ENCODE peak calls at places on chromosomes 5 and 9, in four cellular contexts. B, M, J and Z are unnamed samples.

GRCh38 chr5:160450164-160450932 is 28.7 kb downstream of the PTTG1 start:
- DNase-seq in B (no peak), M (no peak), J (no peak), Z (no peak)

GRCh38 chr5:78560000-78560399 is 88.6 kb downstream of the LHFPL2 start:
- DNase-seq in B (no peak), M (no peak), J (no peak), Z (no peak)

GRCh38 chr9:136828474-136829140 is 13.7 kb upstream of the AJM1 start:
- DNase-seq in B (no peak), M (no peak), J (no peak), Z (no peak)

GRCh38 chr9:130713286-130713975 is 19.9 kb downstream of the EXOSC2 start:
- DNase-seq in B (peak), M (peak), J (no peak), Z (no peak)

GRCh38 chr9:132410642-132411041 is 631 bp downstream of the CFAP77 start:
- DNase-seq in B (no peak), M (no peak), J (no peak), Z (no peak)

GRCh38 chr5:89628876-89629635 is 746.1 kb upstream of the MEF2C start:
- DNase-seq in B (no peak), M (no peak), J (no peak), Z (no peak)

GRCh38 chr5:107669543-107670027 is 1.2 kb downstream of the EFNA5 start:
- DNase-seq in B (peak), M (no peak), J (no peak), Z (no peak)

GRCh38 chr9:119368681-119369581 is at the start of gene BRINP1:
- DNase-seq in B (no peak), M (no peak), J (no peak), Z (no peak)

GRCh38 chr9:115556432-115556831 is 438.5 kb upstream of the TNC start:
- DNase-seq in B (no peak), M (no peak), J (no peak), Z (no peak)

GRCh38 chr5:123735384-123735783 is 223.4 kb downstream of the CSNK1G3 start:
- DNase-seq in B (no peak), M (no peak), J (no peak), Z (peak)

GRCh38 chr9:92384373-92384772 is 20.0 kb downstream of the OGN start:
- DNase-seq in B (no peak), M (no peak), J (no peak), Z (peak)

GRCh38 chr5:157351386-157352089 is 85.6 kb downstream of the CYFIP2 start:
- DNase-seq in B (no peak), M (no peak), J (no peak), Z (no peak)

GRCh38 chr5:151198861-151199260 is 25.0 kb downstream of the CCDC69 start:
- DNase-seq in B (no peak), M (no peak), J (no peak), Z (no peak)

GRCh38 chr5:167998148-167998767 is 293.2 kb upstream of the WWC1 start:
- DNase-seq in B (no peak), M (no peak), J (no peak), Z (no peak)

GRCh38 chr5:171207256-171207866 is 101.7 kb upstream of the TLX3 start:
- DNase-seq in B (no peak), M (peak), J (peak), Z (peak)

GRCh38 chr9:135758056-135758455 is 56.1 kb downstream of the KCNT1 start:
- DNase-seq in B (no peak), M (no peak), J (no peak), Z (no peak)

GRCh38 chr5:62982348-62982747 is 403.7 kb downstream of the LRRC70 start:
- DNase-seq in B (no peak), M (peak), J (no peak), Z (no peak)

GRCh38 chr9:113614843-113615648 is 151.5 kb downstream of the RGS3 start:
- DNase-seq in B (peak), M (peak), J (no peak), Z (no peak)

GRCh38 chr5:160802567-160802966 is 49.4 kb downstream of the ATP10B start:
- DNase-seq in B (no peak), M (no peak), J (no peak), Z (peak)

GRCh38 chr9:36632892-36633291 is 60.2 kb downstream of the MELK start:
- DNase-seq in B (no peak), M (no peak), J (no peak), Z (peak)

GRCh38 chr9:104900871-104901270 is 27.1 kb downstream of the ABCA1 start:
- DNase-seq in B (no peak), M (no peak), J (no peak), Z (peak)

GRCh38 chr5:96997265-96997859 is 61.5 kb downstream of the LNPEP start:
- DNase-seq in B (no peak), M (peak), J (peak), Z (peak)

GRCh38 chr5:68251386-68251785 is 35.8 kb downstream of the PIK3R1 start:
- DNase-seq in B (peak), M (no peak), J (no peak), Z (peak)

GRCh38 chr5:159412284-159413046 is 82.2 kb upstream of the IL12B start:
- DNase-seq in B (no peak), M (no peak), J (peak), Z (peak)

GRCh38 chr5:171945476-171945875 is 61.0 kb downstream of the FBXW11 start:
- DNase-seq in B (no peak), M (no peak), J (no peak), Z (peak)

GRCh38 chr5:58012103-58012502 is 447.8 kb downstream of the PLK2 start:
- DNase-seq in B (no peak), M (no peak), J (no peak), Z (no peak)

GRCh38 chr9:131645078-131645776 is 94.6 kb downstream of the RAPGEF1 start:
- DNase-seq in B (peak), M (no peak), J (no peak), Z (no peak)

GRCh38 chr5:103744159-103744558 is 181.6 kb upstream of the NUDT12 start:
- DNase-seq in B (no peak), M (no peak), J (no peak), Z (peak)
- H3K4me3 ChIP-seq in B (no peak), M (no peak), J (no peak), Z (no peak)

DNA sequence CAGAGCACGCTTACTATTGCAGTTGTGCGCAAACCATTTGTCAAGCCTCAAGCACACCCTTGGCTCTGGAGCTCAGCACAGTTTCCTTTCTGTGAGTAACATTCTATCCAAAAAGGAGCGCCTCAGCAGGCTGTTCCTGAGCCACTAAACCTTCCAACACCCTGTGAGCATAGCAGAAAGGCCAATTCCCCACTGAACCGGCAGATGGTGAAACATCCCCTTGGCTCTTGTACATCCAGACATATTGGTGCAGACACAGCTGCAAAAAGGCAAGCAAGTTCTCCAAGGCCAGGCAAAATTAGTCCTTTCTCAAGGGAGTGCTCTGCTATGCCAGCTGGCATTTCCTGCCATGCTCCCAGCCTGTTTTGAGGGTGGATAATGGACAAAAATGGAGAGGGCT is 44.1 kb upstream of the CEMIP2 start:
- DNase-seq in B (peak), M (no peak), J (no peak), Z (no peak)
- TF ChIP-seq CTCF in B (peak), M (no peak), J (no peak), Z (no peak)

GRCh38 chr5:135705230-135705631 is 126.4 kb upstream of the CXCL14 start:
- DNase-seq in B (no peak), M (no peak), J (no peak), Z (peak)
- H3K4me3 ChIP-seq in B (no peak), M (no peak), J (no peak), Z (no peak)

GRCh38 chr9:125261501-125262216 is at the start of gene GAPVD1:
- DNase-seq in B (peak), M (peak), J (peak), Z (peak)
- TF ChIP-seq CTCF in B (peak), M (peak), J (peak), Z (peak)

GRCh38 chr5:75052461-75053285 is at the start of gene GCNT4:
- DNase-seq in B (peak), M (peak), J (no peak), Z (no peak)

GRCh38 chr5:75049581-75050274 is 2.6 kb downstream of the GCNT4 start:
- DNase-seq in B (peak), M (peak), J (peak), Z (peak)

GRCh38 chr5:75050415-75050814 is 1.9 kb downstream of the GCNT4 start:
- DNase-seq in B (no peak), M (no peak), J (no peak), Z (no peak)

GRCh38 chr5:75053286-75054109 is 1.1 kb upstream of the GCNT4 start:
- DNase-seq in B (peak), M (peak), J (no peak), Z (peak)

GRCh38 chr5:75051217-75051751 is 1.1 kb downstream of the GCNT4 start:
- DNase-seq in B (no peak), M (no peak), J (no peak), Z (no peak)
- H3K4me3 ChIP-seq in B (peak), M (no peak), J (no peak), Z (no peak)

GRCh38 chr9:95003694-95004451 is 277.4 kb downstream of the AOPEP start:
- DNase-seq in B (peak), M (peak), J (no peak), Z (no peak)
- TF ChIP-seq CTCF in B (peak), M (peak), J (no peak), Z (no peak)

DNA sequence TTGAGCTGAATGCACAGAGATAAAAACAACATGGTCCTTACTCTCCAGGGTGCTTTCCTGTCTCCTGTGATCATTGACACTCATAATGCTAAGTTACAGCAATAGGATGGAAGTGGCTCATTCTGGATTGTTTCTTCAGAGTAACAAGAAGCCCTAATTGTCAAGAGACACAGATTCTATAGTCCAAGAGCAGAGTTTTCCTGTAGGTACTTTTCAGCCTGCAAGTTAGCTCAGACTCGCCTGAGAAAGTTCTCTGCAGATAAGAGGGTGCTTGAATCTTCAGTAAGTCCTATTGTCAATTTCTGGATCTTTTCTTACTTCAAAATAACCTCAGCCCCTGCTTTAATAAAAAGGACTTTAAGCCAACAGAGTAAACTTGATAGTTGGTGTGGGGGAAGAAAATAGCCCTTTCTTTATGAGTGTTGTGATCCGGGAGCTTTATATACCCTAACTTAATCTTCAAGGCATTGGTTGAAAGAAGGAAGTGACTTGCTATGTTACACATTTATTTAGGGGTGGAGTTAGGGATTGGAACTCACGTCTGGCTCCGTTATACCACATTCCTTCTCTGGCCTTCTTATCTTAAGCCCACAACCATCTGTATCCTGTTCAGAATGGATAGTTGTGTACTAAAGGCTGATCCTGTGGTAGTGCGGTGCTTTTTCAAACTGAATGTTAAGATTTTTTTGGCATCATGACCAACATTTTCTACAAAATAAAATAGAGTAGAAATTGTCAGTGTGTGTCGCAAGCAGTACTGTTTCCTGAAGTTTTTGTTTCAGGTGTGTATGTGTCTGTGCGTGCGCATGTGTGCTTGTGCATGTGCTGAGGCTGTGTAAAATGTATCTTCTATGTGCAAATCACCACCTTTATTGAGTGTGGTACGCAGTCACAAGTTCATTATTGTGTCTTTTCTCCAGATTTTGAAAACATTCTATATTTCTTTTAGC is 173.9 kb downstream of the WDR70 start:
- DNase-seq in B (no peak), M (no peak), J (no peak), Z (peak)
- H3K4me3 ChIP-seq in B (no peak), M (no peak), J (no peak), Z (no peak)